ENCODE peak calls at places on chromosomes 4 and X, in eight cellular contexts. One of them, this sample, is unnamed.

GRCh38 chr4:27490315-27490714 is 629.7 kb downstream of the STIM2 start:
- DNase-seq in sigmoid colon: no peak
- DNase-seq in stomach: no peak
- DNase-seq in K562: no peak
- DNase-seq in suprapubic skin: no peak
- DNase-seq in ovary: no peak
- DNase-seq in A549: no peak
- DNase-seq in transverse colon: no peak
- DNase-seq in this sample: no peak

GRCh38 chrX:19698125-19698524 is 182.8 kb upstream of the MAP3K15 start:
- DNase-seq in transverse colon: no peak
- DNase-seq in suprapubic skin: no peak
- DNase-seq in A549: no peak
- DNase-seq in stomach: no peak
- DNase-seq in sigmoid colon: no peak
- DNase-seq in ovary: no peak
- DNase-seq in K562: no peak
- DNase-seq in this sample: no peak

GRCh38 chrX:153727108-153727931 is 2.7 kb downstream of the ABCD1 start:
- DNase-seq in transverse colon: peak
- DNase-seq in sigmoid colon: peak
- DNase-seq in suprapubic skin: no peak
- DNase-seq in K562: no peak
- DNase-seq in A549: no peak
- DNase-seq in ovary: peak
- DNase-seq in stomach: peak
- DNase-seq in this sample: peak

GRCh38 chr4:42627887-42628646 is 28.8 kb downstream of the ATP8A1 start:
- DNase-seq in ovary: peak
- DNase-seq in suprapubic skin: peak
- DNase-seq in K562: no peak
- DNase-seq in transverse colon: peak
- DNase-seq in sigmoid colon: peak
- DNase-seq in A549: no peak
- DNase-seq in stomach: peak
- DNase-seq in this sample: peak

GRCh38 chr4:1047976-1048780 is 36.8 kb downstream of the FGFRL1 start:
- DNase-seq in transverse colon: peak
- DNase-seq in ovary: peak
- DNase-seq in suprapubic skin: peak
- DNase-seq in sigmoid colon: peak
- DNase-seq in K562: no peak
- DNase-seq in stomach: no peak
- DNase-seq in A549: no peak
- DNase-seq in this sample: no peak

GRCh38 chr4:119683518-119683917 is 54.9 kb upstream of the PDE5A start:
- DNase-seq in stomach: no peak
- DNase-seq in transverse colon: no peak
- DNase-seq in A549: no peak
- DNase-seq in suprapubic skin: no peak
- DNase-seq in K562: no peak
- DNase-seq in sigmoid colon: no peak
- DNase-seq in ovary: no peak
- DNase-seq in this sample: no peak

GRCh38 chrX:13283968-13284914 is 35.6 kb downstream of the ATXN3L start:
- DNase-seq in ovary: no peak
- DNase-seq in suprapubic skin: no peak
- DNase-seq in K562: no peak
- DNase-seq in transverse colon: no peak
- DNase-seq in sigmoid colon: no peak
- DNase-seq in A549: no peak
- DNase-seq in stomach: no peak
- DNase-seq in this sample: no peak

GRCh38 chr4:173505924-173506779 is 23.9 kb downstream of the HAND2 start:
- DNase-seq in K562: peak
- DNase-seq in A549: peak
- DNase-seq in ovary: peak
- DNase-seq in sigmoid colon: peak
- DNase-seq in suprapubic skin: peak
- DNase-seq in transverse colon: peak
- DNase-seq in stomach: peak
- DNase-seq in this sample: no peak

GRCh38 chrX:66015152-66015827 is 24.6 kb downstream of the VSIG4 start:
- DNase-seq in sigmoid colon: no peak
- DNase-seq in A549: no peak
- DNase-seq in ovary: no peak
- DNase-seq in K562: peak
- DNase-seq in stomach: no peak
- DNase-seq in suprapubic skin: no peak
- DNase-seq in transverse colon: peak
- DNase-seq in this sample: no peak

GRCh38 chr4:76028242-76028859 is 5.1 kb upstream of the CXCL10 start:
- DNase-seq in stomach: no peak
- DNase-seq in transverse colon: no peak
- DNase-seq in A549: no peak
- DNase-seq in ovary: no peak
- DNase-seq in K562: no peak
- DNase-seq in suprapubic skin: no peak
- DNase-seq in sigmoid colon: no peak
- DNase-seq in this sample: no peak

GRCh38 chr4:139556071-139556734 is at the start of gene SETD7:
- DNase-seq in A549: peak
- DNase-seq in suprapubic skin: peak
- DNase-seq in transverse colon: peak
- DNase-seq in stomach: peak
- DNase-seq in sigmoid colon: peak
- DNase-seq in K562: peak
- DNase-seq in ovary: peak
- DNase-seq in this sample: peak

GRCh38 chr4:29276150-29276549 is 1444.0 kb upstream of the PCDH7 start:
- DNase-seq in ovary: no peak
- DNase-seq in K562: no peak
- DNase-seq in suprapubic skin: no peak
- DNase-seq in stomach: no peak
- DNase-seq in sigmoid colon: no peak
- DNase-seq in transverse colon: no peak
- DNase-seq in A549: no peak
- DNase-seq in this sample: no peak

GRCh38 chr4:8370835-8371234 is 69.7 kb downstream of the ACOX3 start:
- DNase-seq in stomach: no peak
- DNase-seq in sigmoid colon: peak
- DNase-seq in transverse colon: no peak
- DNase-seq in A549: no peak
- DNase-seq in K562: no peak
- DNase-seq in ovary: no peak
- DNase-seq in suprapubic skin: no peak
- DNase-seq in this sample: no peak

GRCh38 chrX:34612036-34612435 is 45.0 kb downstream of the TMEM47 start:
- DNase-seq in ovary: no peak
- DNase-seq in sigmoid colon: no peak
- DNase-seq in A549: no peak
- DNase-seq in stomach: no peak
- DNase-seq in K562: no peak
- DNase-seq in transverse colon: no peak
- DNase-seq in suprapubic skin: no peak
- DNase-seq in this sample: no peak

GRCh38 chrX:9285342-9285771 is 179.5 kb upstream of the TBL1X start:
- DNase-seq in sigmoid colon: no peak
- DNase-seq in stomach: no peak
- DNase-seq in transverse colon: no peak
- DNase-seq in A549: no peak
- DNase-seq in K562: no peak
- DNase-seq in suprapubic skin: no peak
- DNase-seq in ovary: no peak
- DNase-seq in this sample: no peak

GRCh38 chrX:106649523-106650428 is 38.0 kb downstream of the RADX start:
- DNase-seq in K562: no peak
- DNase-seq in A549: no peak
- DNase-seq in stomach: no peak
- DNase-seq in transverse colon: no peak
- DNase-seq in sigmoid colon: no peak
- DNase-seq in suprapubic skin: no peak
- DNase-seq in ovary: no peak
- DNase-seq in this sample: no peak

GRCh38 chrX:40145001-40145631 is 47.4 kb upstream of the BCOR start:
- DNase-seq in ovary: no peak
- DNase-seq in stomach: no peak
- DNase-seq in A549: no peak
- DNase-seq in suprapubic skin: no peak
- DNase-seq in transverse colon: no peak
- DNase-seq in K562: no peak
- DNase-seq in sigmoid colon: no peak
- DNase-seq in this sample: no peak

GRCh38 chrX:30951003-30951402 is 61.9 kb upstream of the TAB3 start:
- DNase-seq in A549: no peak
- DNase-seq in K562: no peak
- DNase-seq in stomach: no peak
- DNase-seq in sigmoid colon: no peak
- DNase-seq in suprapubic skin: no peak
- DNase-seq in ovary: no peak
- DNase-seq in transverse colon: no peak
- DNase-seq in this sample: no peak

GRCh38 chr4:110611968-110612447 is 10.9 kb downstream of the PITX2 start:
- DNase-seq in transverse colon: no peak
- DNase-seq in stomach: no peak
- DNase-seq in K562: no peak
- DNase-seq in ovary: no peak
- DNase-seq in suprapubic skin: no peak
- DNase-seq in sigmoid colon: no peak
- DNase-seq in A549: no peak
- DNase-seq in this sample: no peak

GRCh38 chrX:20668550-20668949 is 401.8 kb upstream of the RPS6KA3 start:
- DNase-seq in ovary: no peak
- DNase-seq in transverse colon: no peak
- DNase-seq in A549: no peak
- DNase-seq in suprapubic skin: no peak
- DNase-seq in K562: no peak
- DNase-seq in stomach: no peak
- DNase-seq in sigmoid colon: no peak
- DNase-seq in this sample: no peak

GRCh38 chrX:115642304-115642703 is 81.3 kb downstream of the PLS3 start:
- DNase-seq in suprapubic skin: no peak
- DNase-seq in A549: no peak
- DNase-seq in stomach: no peak
- DNase-seq in transverse colon: no peak
- DNase-seq in K562: no peak
- DNase-seq in ovary: no peak
- DNase-seq in sigmoid colon: no peak
- DNase-seq in this sample: no peak

GRCh38 chr4:173461170-173461569 is 62.3 kb upstream of the SCRG1 start:
- DNase-seq in K562: no peak
- DNase-seq in transverse colon: no peak
- DNase-seq in stomach: no peak
- DNase-seq in suprapubic skin: no peak
- DNase-seq in sigmoid colon: no peak
- DNase-seq in ovary: no peak
- DNase-seq in A549: no peak
- DNase-seq in this sample: no peak

GRCh38 chr4:121484633-121485032 is 103.8 kb upstream of the QRFPR start:
- DNase-seq in stomach: peak
- DNase-seq in ovary: no peak
- DNase-seq in K562: peak
- DNase-seq in transverse colon: no peak
- DNase-seq in sigmoid colon: no peak
- DNase-seq in suprapubic skin: no peak
- DNase-seq in A549: peak
- DNase-seq in this sample: no peak

GRCh38 chrX:72181178-72182125 is at the start of gene PIN4:
- DNase-seq in stomach: peak
- DNase-seq in sigmoid colon: peak
- DNase-seq in suprapubic skin: peak
- DNase-seq in ovary: peak
- DNase-seq in transverse colon: peak
- DNase-seq in A549: peak
- DNase-seq in K562: peak
- DNase-seq in this sample: peak
- TF ChIP-seq POLR2A in stomach: no peak
- TF ChIP-seq POLR2A in sigmoid colon: no peak
- TF ChIP-seq POLR2A in suprapubic skin: no peak
- TF ChIP-seq POLR2A in ovary: peak
- TF ChIP-seq POLR2A in transverse colon: peak
- TF ChIP-seq POLR2A in A549: peak
- TF ChIP-seq POLR2A in K562: peak
- TF ChIP-seq POLR2A in this sample: no peak

GRCh38 chrX:110732274-110732673 is 63.3 kb downstream of the CHRDL1 start:
- DNase-seq in transverse colon: no peak
- DNase-seq in K562: no peak
- DNase-seq in ovary: no peak
- DNase-seq in stomach: no peak
- DNase-seq in A549: no peak
- DNase-seq in suprapubic skin: no peak
- DNase-seq in sigmoid colon: no peak
- DNase-seq in this sample: no peak
- TF ChIP-seq EP300 in transverse colon: no peak
- TF ChIP-seq EP300 in K562: no peak
- TF ChIP-seq EP300 in ovary: no peak
- TF ChIP-seq EP300 in stomach: no peak
- TF ChIP-seq EP300 in A549: no peak
- TF ChIP-seq EP300 in suprapubic skin: no peak
- TF ChIP-seq EP300 in sigmoid colon: no peak
- TF ChIP-seq EP300 in this sample: no peak

DNA sequence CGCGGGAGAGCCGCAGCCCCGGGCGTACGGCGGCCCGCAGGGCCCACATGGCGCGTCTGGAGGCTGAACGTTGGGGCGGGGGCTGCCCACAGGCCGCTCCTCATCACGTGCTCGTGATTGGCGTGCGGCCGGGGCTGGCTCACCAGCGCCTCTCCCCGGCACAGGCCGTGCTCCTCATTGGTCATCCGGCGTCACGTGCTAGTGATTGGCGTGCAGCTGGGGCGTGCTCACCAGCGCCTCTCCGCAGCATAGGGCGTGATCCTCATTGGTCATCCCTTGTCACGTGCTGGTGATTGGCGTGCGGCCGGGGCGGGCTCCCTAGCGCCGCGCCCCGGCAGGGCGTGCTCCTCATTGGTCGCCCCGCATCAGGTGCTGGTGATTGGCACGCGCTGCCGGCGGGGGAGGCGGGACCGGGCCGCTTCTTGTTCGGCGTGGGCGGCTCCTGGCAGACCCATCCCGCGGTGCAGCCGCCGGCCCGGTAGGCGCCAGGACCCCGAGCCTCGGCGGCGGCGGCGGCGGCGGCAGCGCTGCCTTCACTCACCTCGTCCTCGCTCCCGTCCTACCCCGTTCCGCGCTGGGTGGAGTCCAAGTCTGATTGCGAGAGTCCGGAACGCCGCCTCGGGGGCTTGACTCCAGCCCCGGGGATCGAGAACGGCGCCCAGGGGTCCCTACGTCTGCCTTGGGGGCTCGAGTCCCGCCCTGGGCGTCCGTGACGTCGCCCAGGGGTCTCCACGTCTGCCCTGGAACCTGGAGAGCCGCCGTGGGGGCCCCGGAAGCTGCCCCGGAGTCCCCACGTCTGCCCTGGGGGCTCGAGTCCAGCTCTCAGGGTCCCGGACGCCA is at the start of gene GTPBP6:
- DNase-seq in A549: peak
- DNase-seq in transverse colon: peak
- DNase-seq in ovary: peak
- DNase-seq in sigmoid colon: peak
- DNase-seq in K562: peak
- DNase-seq in stomach: peak
- DNase-seq in suprapubic skin: peak
- DNase-seq in this sample: peak
- TF ChIP-seq POLR2A in A549: no peak
- TF ChIP-seq POLR2A in transverse colon: peak
- TF ChIP-seq POLR2A in ovary: peak
- TF ChIP-seq POLR2A in sigmoid colon: peak
- TF ChIP-seq POLR2A in K562: peak
- TF ChIP-seq POLR2A in stomach: no peak
- TF ChIP-seq POLR2A in suprapubic skin: no peak
- TF ChIP-seq POLR2A in this sample: no peak

GRCh38 chrX:46531442-46531841 is 13.8 kb downstream of the ZNF674 start:
- DNase-seq in transverse colon: no peak
- DNase-seq in K562: no peak
- DNase-seq in ovary: no peak
- DNase-seq in sigmoid colon: no peak
- DNase-seq in stomach: no peak
- DNase-seq in A549: no peak
- DNase-seq in suprapubic skin: no peak
- DNase-seq in this sample: no peak
- TF ChIP-seq EP300 in transverse colon: no peak
- TF ChIP-seq EP300 in K562: no peak
- TF ChIP-seq EP300 in ovary: no peak
- TF ChIP-seq EP300 in sigmoid colon: no peak
- TF ChIP-seq EP300 in stomach: no peak
- TF ChIP-seq EP300 in A549: no peak
- TF ChIP-seq EP300 in suprapubic skin: no peak
- TF ChIP-seq EP300 in this sample: no peak